ENCODE peak calls at places on chromosomes 7 and 10, in nine cellular contexts. S, H, M, F, B, G, V, U and E are unnamed samples. For H3K36me3, the result is how much of the 10 kb centered on the place peaks cover.

GRCh38 chr10:125158528-125159485 is 1.6 kb downstream of the CTBP2 start:
- DNase-seq in S (peak), H (no peak), M (peak), F (no peak), B (peak), G (peak), V (peak), U (peak), E (no peak)

GRCh38 chr10:73076361-73077183 is 20.1 kb downstream of the P4HA1 start:
- DNase-seq in S (peak), H (no peak), M (peak), F (no peak), B (peak), G (peak), V (peak), U (peak), E (no peak)

GRCh38 chr10:6202098-6202683 is 541 bp upstream of the PFKFB3 start:
- DNase-seq in S (no peak), H (no peak), M (no peak), F (no peak), B (peak), G (peak), V (no peak), U (no peak), E (no peak)

GRCh38 chr10:4427524-4427923 is 398.5 kb upstream of the AKR1E2 start:
- DNase-seq in S (no peak), H (no peak), M (no peak), F (no peak), B (no peak), G (no peak), V (no peak), U (no peak), E (no peak)

GRCh38 chr10:92997620-92998019 is 63.0 kb upstream of the CYP26C1 start:
- DNase-seq in S (no peak), H (no peak), M (no peak), F (no peak), B (no peak), G (no peak), V (peak), U (no peak), E (no peak)

GRCh38 chr10:18214692-18215563 is 74.7 kb downstream of the CACNB2 start:
- DNase-seq in S (peak), H (peak), M (peak), F (no peak), B (peak), G (peak), V (peak), U (no peak), E (peak)

GRCh38 chr10:12194752-12195271 is 879 bp downstream of the NUDT5 start:
- DNase-seq in S (peak), H (no peak), M (peak), F (peak), B (peak), G (peak), V (peak), U (peak), E (peak)

GRCh38 chr7:36473454-36474282 is 84.0 kb downstream of the ANLN start:
- DNase-seq in S (peak), H (no peak), M (peak), F (no peak), B (peak), G (peak), V (no peak), U (no peak), E (no peak)

GRCh38 chr10:52818019-52818418 is 45.4 kb upstream of the MBL2 start:
- DNase-seq in S (no peak), H (no peak), M (peak), F (no peak), B (peak), G (no peak), V (peak), U (no peak), E (no peak)

GRCh38 chr10:43890124-43890523 is 241.4 kb upstream of the ZNF32 start:
- DNase-seq in S (no peak), H (no peak), M (peak), F (no peak), B (peak), G (no peak), V (peak), U (no peak), E (no peak)

GRCh38 chr7:5701085-5701914 is 80.2 kb downstream of the RNF216 start:
- DNase-seq in S (no peak), H (no peak), M (no peak), F (peak), B (peak), G (no peak), V (peak), U (no peak), E (peak)

GRCh38 chr7:70583965-70584883 is 547.7 kb upstream of the GALNT17 start:
- DNase-seq in S (no peak), H (no peak), M (no peak), F (no peak), B (no peak), G (no peak), V (no peak), U (no peak), E (no peak)

GRCh38 chr10:104406715-104407517 is 53.3 kb downstream of the CFAP58 start:
- DNase-seq in S (no peak), H (no peak), M (peak), F (no peak), B (peak), G (no peak), V (peak), U (no peak), E (no peak)

GRCh38 chr7:4724648-4725013 is 42.5 kb downstream of the FOXK1 start:
- DNase-seq in S (no peak), H (no peak), M (peak), F (no peak), B (peak), G (no peak), V (peak), U (no peak), E (no peak)

GRCh38 chr7:128697301-128697905 is 25.3 kb downstream of the GARIN1A start:
- DNase-seq in S (peak), H (no peak), M (no peak), F (peak), B (peak), G (peak), V (peak), U (peak), E (peak)

GRCh38 chr10:68333058-68333395 is 299 bp upstream of the PBLD start:
- DNase-seq in S (no peak), H (no peak), M (no peak), F (no peak), B (no peak), G (no peak), V (no peak), U (no peak), E (no peak)

GRCh38 chr10:123809632-123810031 is 82.0 kb downstream of the CPXM2 start:
- DNase-seq in S (no peak), H (no peak), M (no peak), F (no peak), B (no peak), G (no peak), V (no peak), U (no peak), E (no peak)

GRCh38 chr7:154909241-154910105 is 93.5 kb downstream of the PAXIP1 start:
- DNase-seq in S (no peak), H (no peak), M (no peak), F (no peak), B (no peak), G (no peak), V (no peak), U (no peak), E (no peak)

GRCh38 chr7:98724591-98724990 is 107.5 kb downstream of the NPTX2 start:
- DNase-seq in S (no peak), H (no peak), M (peak), F (no peak), B (no peak), G (no peak), V (no peak), U (no peak), E (no peak)

GRCh38 chr7:876972-877311 is 588 bp downstream of the GET4 start:
- DNase-seq in S (no peak), H (no peak), M (peak), F (no peak), B (peak), G (peak), V (peak), U (no peak), E (no peak)

GRCh38 chr7:80614911-80615310 is 23.5 kb upstream of the CD36 start:
- DNase-seq in S (no peak), H (no peak), M (peak), F (no peak), B (peak), G (no peak), V (peak), U (no peak), E (no peak)

GRCh38 chr10:50605280-50606270 is 18.2 kb downstream of the SGMS1 start:
- DNase-seq in S (no peak), H (no peak), M (peak), F (no peak), B (peak), G (peak), V (peak), U (peak), E (no peak)

GRCh38 chr7:610141-610530 is 90.5 kb upstream of the PDGFA start:
- DNase-seq in S (no peak), H (no peak), M (no peak), F (peak), B (no peak), G (no peak), V (no peak), U (no peak), E (no peak)

GRCh38 chr7:28389504-28390385 is 22.6 kb upstream of the CREB5 start:
- DNase-seq in S (no peak), H (no peak), M (peak), F (no peak), B (peak), G (no peak), V (peak), U (no peak), E (peak)

GRCh38 chr10:112446055-112446854 is 459 bp downstream of the ZDHHC6 start:
- DNase-seq in S (no peak), H (no peak), M (no peak), F (no peak), B (peak), G (peak), V (peak), U (no peak), E (peak)

GRCh38 chr10:87761892-87762291 is 56.1 kb downstream of the ATAD1 start:
- DNase-seq in S (no peak), H (no peak), M (peak), F (no peak), B (peak), G (no peak), V (peak), U (no peak), E (no peak)

GRCh38 chr10:78977761-78978305 is 90.9 kb upstream of the ZMIZ1 start:
- DNase-seq in S (no peak), H (no peak), M (peak), F (no peak), B (peak), G (no peak), V (peak), U (peak), E (no peak)

GRCh38 chr10:132705173-132705572 is 80.8 kb downstream of the NKX6-2 start:
- DNase-seq in S (peak), H (no peak), M (no peak), F (no peak), B (no peak), G (no peak), V (no peak), U (peak), E (no peak)
- H3K36me3 ChIP-seq in S (half or more), H (under half), M (under half), F (under half), B (under half), G (under half), V (under half), U (under half), E (under half)

DNA sequence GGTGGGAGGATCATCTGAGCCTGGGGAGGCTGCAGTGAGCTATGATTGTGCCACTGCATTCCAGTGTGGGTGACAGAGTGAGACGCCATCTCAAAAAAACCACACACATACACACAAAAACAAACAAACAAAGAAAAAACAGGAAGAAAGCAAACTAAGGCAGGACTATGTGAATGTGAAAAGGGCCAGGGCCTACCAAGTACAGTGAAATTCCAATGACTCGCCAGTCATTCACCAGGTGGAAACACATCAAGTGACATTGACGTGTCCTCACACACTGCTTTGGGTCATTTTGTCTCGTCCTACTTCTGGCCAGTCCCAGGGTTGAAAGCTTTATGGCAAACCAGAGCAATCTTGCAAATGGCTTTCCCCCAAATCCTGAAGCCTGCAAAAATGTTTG is 79.9 kb downstream of the HIP1 start:
- DNase-seq in S (no peak), H (no peak), M (peak), F (no peak), B (no peak), G (no peak), V (no peak), U (no peak), E (no peak)
- H3K27ac ChIP-seq in S (peak), H (peak), M (no peak), F (no peak), B (no peak), G (no peak), V (peak), U (no peak), E (no peak)

GRCh38 chr10:24718031-24718855 is 5.4 kb downstream of the ARHGAP21 start:
- DNase-seq in S (no peak), H (no peak), M (peak), F (no peak), B (peak), G (no peak), V (peak), U (no peak), E (no peak)
- H3K4me3 ChIP-seq in S (peak), H (peak), M (peak), F (no peak), B (peak), G (no peak), V (no peak), U (no peak), E (no peak)

DNA sequence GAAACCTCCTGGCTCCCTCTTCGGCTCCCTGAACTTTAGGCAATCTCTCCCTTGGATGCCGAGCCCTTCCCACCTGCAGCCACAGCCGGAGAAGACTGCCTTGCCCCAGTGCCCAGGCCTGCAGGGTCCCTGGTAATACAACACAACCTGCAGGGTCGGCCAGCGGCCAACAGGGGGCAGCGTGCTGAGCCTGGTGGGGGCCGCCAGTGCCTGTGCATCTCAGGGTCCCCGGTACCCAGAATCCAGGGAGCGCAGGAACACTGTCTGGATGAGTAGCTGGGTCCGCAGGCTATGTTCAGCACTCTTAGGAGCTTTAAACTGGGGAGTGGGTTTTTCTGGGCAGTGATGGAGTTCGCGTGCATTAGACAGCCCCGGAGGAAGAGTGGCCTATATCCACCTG is 17.5 kb upstream of the C10orf71 start:
- DNase-seq in S (no peak), H (no peak), M (no peak), F (no peak), B (no peak), G (no peak), V (no peak), U (no peak), E (no peak)
- H3K36me3 ChIP-seq in S (under half), H (under half), M (under half), F (under half), B (under half), G (under half), V (under half), U (under half), E (under half)

DNA sequence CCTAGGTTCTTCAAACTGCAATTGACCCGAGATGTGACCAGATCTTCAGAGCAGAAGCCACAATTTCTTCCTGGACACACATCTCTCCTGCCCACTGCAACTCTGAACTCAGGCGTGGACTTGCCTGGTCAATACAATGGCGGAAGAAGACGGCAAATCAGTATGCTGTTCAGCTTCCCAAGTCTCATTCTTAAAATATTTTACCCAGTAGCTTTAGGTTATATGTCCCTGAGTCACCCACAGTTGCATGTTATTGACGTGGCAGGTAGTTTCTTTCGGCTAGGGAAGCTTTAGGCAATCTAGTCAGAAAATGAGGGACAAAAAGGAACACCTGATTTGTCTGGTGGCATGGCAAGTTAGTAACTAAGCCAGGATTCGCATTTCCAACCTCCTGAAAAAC is 22.5 kb downstream of the CEP41 start:
- DNase-seq in S (no peak), H (no peak), M (peak), F (no peak), B (peak), G (no peak), V (no peak), U (no peak), E (no peak)
- H3K27ac ChIP-seq in S (no peak), H (no peak), M (no peak), F (no peak), B (peak), G (no peak), V (no peak), U (no peak), E (no peak)

GRCh38 chr7:127530148-127530547 is 55.2 kb downstream of the GCC1 start:
- DNase-seq in S (no peak), H (no peak), M (no peak), F (no peak), B (peak), G (no peak), V (no peak), U (no peak), E (no peak)

GRCh38 chr7:127532151-127532550 is 53.2 kb downstream of the GCC1 start:
- DNase-seq in S (no peak), H (no peak), M (no peak), F (no peak), B (no peak), G (no peak), V (no peak), U (no peak), E (no peak)

GRCh38 chr7:127534636-127535035 is 50.8 kb downstream of the GCC1 start:
- DNase-seq in S (no peak), H (no peak), M (no peak), F (no peak), B (no peak), G (no peak), V (no peak), U (no peak), E (no peak)

GRCh38 chr7:127535546-127536425 is 49.6 kb downstream of the GCC1 start:
- DNase-seq in S (no peak), H (no peak), M (no peak), F (no peak), B (no peak), G (no peak), V (no peak), U (no peak), E (no peak)

DNA sequence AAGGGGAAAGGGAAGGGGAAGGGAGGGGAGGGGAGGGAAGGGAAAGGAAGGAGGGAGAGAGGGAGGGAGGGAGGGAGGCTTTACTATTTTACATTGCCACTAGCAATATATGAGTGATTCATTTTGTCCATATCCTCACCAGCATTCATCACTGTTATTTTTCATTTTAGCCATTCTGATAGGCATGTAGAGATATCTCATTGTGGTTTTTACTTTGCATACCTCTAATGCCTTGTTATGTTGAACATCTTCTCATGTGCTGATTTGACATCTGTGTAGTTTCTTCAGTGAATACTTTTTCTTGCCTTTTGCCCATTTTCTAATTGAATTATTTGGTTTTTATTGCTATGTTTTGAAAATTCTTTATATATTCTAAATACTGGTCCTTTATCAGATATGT is 52.7 kb downstream of the GCC1 start:
- DNase-seq in S (no peak), H (no peak), M (no peak), F (no peak), B (peak), G (no peak), V (no peak), U (no peak), E (no peak)
- H3K4me3 ChIP-seq in S (no peak), H (no peak), M (no peak), F (no peak), B (no peak), G (no peak), V (no peak), U (no peak), E (no peak)

GRCh38 chr7:149027055-149027454 is 1.2 kb downstream of the PDIA4 start:
- DNase-seq in S (no peak), H (no peak), M (no peak), F (no peak), B (no peak), G (no peak), V (peak), U (no peak), E (no peak)

GRCh38 chr7:149022961-149023360 is 5.3 kb downstream of the PDIA4 start:
- DNase-seq in S (no peak), H (no peak), M (no peak), F (no peak), B (no peak), G (no peak), V (no peak), U (no peak), E (no peak)

GRCh38 chr7:149021725-149022062 is 6.6 kb downstream of the PDIA4 start:
- DNase-seq in S (no peak), H (no peak), M (no peak), F (no peak), B (peak), G (no peak), V (no peak), U (no peak), E (no peak)

GRCh38 chr7:149020483-149020882 is 7.8 kb downstream of the PDIA4 start:
- DNase-seq in S (no peak), H (no peak), M (no peak), F (no peak), B (no peak), G (no peak), V (no peak), U (no peak), E (no peak)

DNA sequence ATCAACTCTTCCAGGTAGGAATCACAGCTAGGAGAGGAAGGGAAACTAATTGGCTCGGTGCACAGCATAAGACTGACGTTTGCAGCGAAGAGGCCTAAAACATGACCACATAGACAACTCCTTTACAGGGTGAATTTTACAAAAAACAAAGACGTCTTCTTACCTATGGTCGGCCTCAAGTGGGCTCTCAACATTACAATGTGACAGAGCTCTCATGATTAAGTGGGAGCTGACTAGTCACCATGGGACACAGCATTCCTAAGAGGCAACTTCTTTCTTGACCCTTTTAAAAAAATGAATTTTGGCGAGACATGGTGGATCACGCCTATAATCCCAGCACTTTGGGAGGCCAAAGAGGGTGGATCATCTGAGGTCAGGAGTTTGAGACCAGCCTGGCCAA is 4.6 kb downstream of the PDIA4 start:
- DNase-seq in S (no peak), H (no peak), M (no peak), F (no peak), B (no peak), G (no peak), V (no peak), U (no peak), E (no peak)
- H3K36me3 ChIP-seq in S (under half), H (under half), M (under half), F (under half), B (under half), G (under half), V (under half), U (under half), E (under half)

GRCh38 chr7:44645254-44645653 is 38.8 kb downstream of the OGDH start:
- DNase-seq in S (no peak), H (no peak), M (no peak), F (no peak), B (no peak), G (no peak), V (no peak), U (no peak), E (no peak)
- H3K27ac ChIP-seq in S (peak), H (no peak), M (no peak), F (no peak), B (no peak), G (no peak), V (no peak), U (peak), E (no peak)

DNA sequence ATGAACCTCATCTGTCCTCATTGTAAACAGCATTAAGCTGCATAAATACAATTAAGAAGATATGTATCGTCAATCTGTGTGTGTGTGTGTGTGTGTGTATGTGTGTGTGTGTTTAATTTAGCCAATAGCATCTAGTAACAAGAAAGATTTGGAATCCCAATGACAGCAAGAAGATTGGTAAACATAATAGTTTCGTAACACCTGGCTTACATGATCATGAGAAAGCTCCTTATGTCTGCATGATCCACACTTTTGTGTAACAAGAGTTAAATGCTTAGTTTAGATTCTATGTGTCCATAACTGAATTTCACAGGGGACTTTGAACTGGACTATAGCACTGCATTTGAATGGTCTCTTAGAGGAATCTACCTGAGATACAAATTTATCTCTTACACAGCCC is 191.0 kb upstream of the BET1 start:
- DNase-seq in S (no peak), H (no peak), M (no peak), F (no peak), B (no peak), G (no peak), V (peak), U (no peak), E (no peak)
- H3K4me3 ChIP-seq in S (no peak), H (no peak), M (no peak), F (no peak), B (no peak), G (no peak), V (no peak), U (no peak), E (no peak)